ENCODE peak calls at places on chromosome 15, in nine cellular contexts. R is endothelial cell; N is CD8-positive, alpha-beta T cell; S is cardiac muscle cell; F is heart right ventricle; C is psoas muscle; J is MCF 10A; E is mammary epithelial cell; Q is kidney. X is an unnamed sample.

GRCh38 chr15:43105077-43105769 is 615 bp downstream of the UBR1 start:
- DNase-seq in R (peak; percentile 8), Q (no peak), J (peak; percentile 43), E (peak; percentile 54), S (peak; percentile 11), C (no peak), N (peak; percentile 5), F (no peak), X (no peak)

GRCh38 chr15:97259943-97260342 is 700.6 kb upstream of the ARRDC4 start:
- DNase-seq in F (no peak), S (no peak), N (no peak), Q (no peak), C (no peak), E (no peak), R (no peak), J (no peak), X (no peak)

GRCh38 chr15:57026016-57026602 is 107.7 kb downstream of the TCF12 start:
- DNase-seq in E (no peak), S (no peak), N (no peak), Q (no peak), F (no peak), C (no peak), R (no peak), J (no peak), X (no peak)

GRCh38 chr15:98682992-98683701 is 34.8 kb downstream of the IGF1R start:
- DNase-seq in C (no peak), S (no peak), Q (no peak), J (peak; percentile 76), E (peak; percentile 86), R (no peak), F (no peak), N (no peak), X (peak; percentile 92)

GRCh38 chr15:77024273-77025065 is 29.5 kb downstream of the PSTPIP1 start:
- DNase-seq in J (peak; percentile 53), E (peak; percentile 21), C (peak; percentile 69), S (peak; percentile 77), R (peak; percentile 88), Q (peak; percentile 81), N (peak; percentile 39), F (peak; percentile 79), X (peak; percentile 12)

GRCh38 chr15:62798536-62798935 is 244.0 kb upstream of the TPM1 start:
- DNase-seq in C (no peak), Q (no peak), S (no peak), F (no peak), R (no peak), E (no peak), J (no peak), N (no peak), X (no peak)

GRCh38 chr15:43911235-43911661 is 84.4 kb downstream of the WDR76 start:
- DNase-seq in N (no peak), C (no peak), J (peak; percentile 59), Q (no peak), S (no peak), F (no peak), R (no peak), E (peak; percentile 70), X (peak; percentile 73)

GRCh38 chr15:41564286-41564959 is 5.4 kb downstream of the TYRO3 start:
- DNase-seq in J (no peak), S (peak; percentile 73), E (no peak), F (no peak), R (peak; percentile 44), N (no peak), Q (no peak), C (no peak), X (no peak)

GRCh38 chr15:58466566-58466965 is 34.8 kb downstream of the LIPC start:
- DNase-seq in R (no peak), Q (no peak), S (no peak), J (no peak), C (no peak), N (no peak), E (no peak), F (no peak), X (no peak)

GRCh38 chr15:39666671-39667070 is 85.8 kb downstream of the THBS1 start:
- DNase-seq in S (no peak), E (no peak), C (no peak), Q (no peak), N (no peak), F (no peak), R (no peak), J (no peak), X (no peak)

GRCh38 chr15:23759964-23760363 is 72.9 kb upstream of the NDN start:
- DNase-seq in Q (no peak), S (no peak), E (no peak), R (no peak), J (no peak), C (no peak), N (no peak), F (no peak), X (no peak)

GRCh38 chr15:38758001-38758400 is 193.4 kb upstream of the RASGRP1 start:
- DNase-seq in S (peak; percentile 46), E (no peak), R (no peak), J (peak; percentile 23), F (no peak), C (no peak), N (no peak), Q (no peak), X (peak; percentile 35)

GRCh38 chr15:60130811-60131210 is 126.7 kb downstream of the FOXB1 start:
- DNase-seq in S (no peak), N (no peak), R (no peak), F (no peak), E (no peak), Q (no peak), J (no peak), C (no peak), X (no peak)

GRCh38 chr15:60130398-60130797 is 126.3 kb downstream of the FOXB1 start:
- DNase-seq in N (no peak), F (no peak), R (no peak), S (no peak), E (no peak), C (no peak), J (no peak), Q (no peak), X (no peak)

GRCh38 chr15:60128000-60128376 is 123.9 kb downstream of the FOXB1 start:
- DNase-seq in S (no peak), E (no peak), R (no peak), Q (no peak), N (no peak), F (no peak), C (no peak), J (no peak), X (no peak)

GRCh38 chr15:60126661-60127060 is 122.5 kb downstream of the FOXB1 start:
- DNase-seq in F (no peak), S (no peak), E (no peak), C (no peak), J (no peak), Q (no peak), N (no peak), R (no peak), X (no peak)

GRCh38 chr15:60128710-60129109 is 124.6 kb downstream of the FOXB1 start:
- DNase-seq in F (no peak), E (no peak), N (no peak), J (no peak), S (peak; percentile 12), Q (no peak), C (no peak), R (no peak), X (no peak)
- TF ChIP-seq CTCF in F (no peak), E (no peak), N (no peak), J (no peak), S (no peak), Q (no peak), C (no peak), R (no peak), X (no peak)

GRCh38 chr15:85318048-85318731 is 62.2 kb upstream of the AKAP13 start:
- DNase-seq in R (no peak), N (no peak), C (no peak), J (peak; percentile 64), Q (no peak), F (no peak), E (peak; percentile 90), S (no peak), X (peak; percentile 69)
- TF ChIP-seq CTCF in R (no peak), N (no peak), C (no peak), J (no peak), Q (no peak), F (no peak), E (peak; percentile 22), S (no peak), X (peak; percentile 9)

GRCh38 chr15:91982401-91982800 is 128.9 kb downstream of the SLCO3A1 start:
- DNase-seq in N (no peak), R (no peak), C (no peak), F (no peak), E (no peak), Q (no peak), S (no peak), J (peak; percentile 13), X (no peak)
- TF ChIP-seq CTCF in N (no peak), R (no peak), C (no peak), F (no peak), E (peak; percentile 62), Q (no peak), S (no peak), J (peak; percentile 21), X (no peak)

GRCh38 chr15:80619677-80620076 is 75.4 kb upstream of the ABHD17C start:
- DNase-seq in Q (no peak), S (no peak), C (no peak), J (no peak), N (no peak), R (no peak), E (peak; percentile 24), F (no peak), X (no peak)
- TF ChIP-seq CTCF in Q (peak; percentile 37), S (peak; percentile 42), C (peak; percentile 35), J (no peak), N (no peak), R (no peak), E (peak; percentile 41), F (peak; percentile 31), X (peak; percentile 43)